ENCODE peak calls at places on chromosome X, in seven cellular contexts. X, Z, J, S, C, H and F are unnamed samples. For H3K4me1 and H3K9me3, the result is how much of the 10 kb centered on the place peaks cover.

GRCh38 chrX:22078117-22078516 is 46.0 kb downstream of the PHEX start:
- DNase-seq in C (no peak), H (no peak), Z (no peak), J (no peak), S (no peak), X (no peak), F (no peak)

GRCh38 chrX:101619336-101619735 is 1.5 kb upstream of the ARMCX6 start:
- DNase-seq in C (no peak), H (peak), J (peak), Z (peak), S (peak), X (no peak), F (no peak)

GRCh38 chrX:17007134-17007768 is 60.8 kb downstream of the REPS2 start:
- DNase-seq in Z (no peak), J (no peak), C (peak), X (no peak), S (peak), H (peak), F (no peak)

GRCh38 chrX:41512394-41512793 is 65.3 kb downstream of the NYX start:
- DNase-seq in H (no peak), Z (no peak), C (no peak), X (no peak), J (no peak), S (no peak), F (no peak)

GRCh38 chrX:52865328-52865980 is 2.4 kb downstream of the XAGE3 start:
- DNase-seq in H (no peak), X (no peak), C (no peak), Z (no peak), S (no peak), J (no peak), F (no peak)

GRCh38 chrX:150035531-150035930 is 97.2 kb upstream of the EOLA2 start:
- DNase-seq in C (peak), Z (no peak), J (no peak), H (no peak), S (no peak), X (no peak), F (no peak)

GRCh38 chrX:46407753-46408130 is 137.5 kb downstream of the ZNF674 start:
- DNase-seq in Z (peak), C (no peak), H (peak), S (no peak), X (no peak), J (no peak), F (no peak)

GRCh38 chrX:110853610-110854009 is 58.0 kb upstream of the CHRDL1 start:
- DNase-seq in X (no peak), S (peak), Z (peak), J (peak), C (peak), H (peak), F (no peak)

GRCh38 chrX:46165411-46165810 is 379.8 kb downstream of the ZNF674 start:
- DNase-seq in C (no peak), S (no peak), J (no peak), Z (peak), X (no peak), H (no peak), F (no peak)

GRCh38 chrX:70664726-70665125 is 220.1 kb downstream of the DLG3 start:
- DNase-seq in X (no peak), C (peak), Z (peak), H (peak), J (no peak), S (no peak), F (no peak)

GRCh38 chrX:10098235-10098819 is 58.4 kb upstream of the CLCN4 start:
- DNase-seq in J (no peak), Z (no peak), S (no peak), C (no peak), H (no peak), X (peak), F (no peak)

GRCh38 chrX:150212672-150213480 is 150.2 kb upstream of the MAMLD1 start:
- DNase-seq in Z (no peak), H (no peak), S (peak), C (no peak), J (peak), X (no peak), F (no peak)

GRCh38 chrX:32016195-32016594 is 944.4 kb upstream of the FTHL17 start:
- DNase-seq in X (no peak), S (no peak), J (no peak), Z (no peak), C (no peak), H (no peak), F (no peak)

GRCh38 chrX:77514177-77514576 is 67.0 kb downstream of the FGF16 start:
- DNase-seq in Z (no peak), J (no peak), C (no peak), X (no peak), S (no peak), H (no peak), F (no peak)

GRCh38 chrX:106987488-106987887 is 12.5 kb downstream of the MORC4 start:
- DNase-seq in C (no peak), Z (no peak), X (no peak), S (no peak), H (no peak), J (no peak), F (no peak)

GRCh38 chrX:152074163-152074562 is 64.2 kb downstream of the MAGEA10 start:
- DNase-seq in J (no peak), Z (peak), C (no peak), H (no peak), X (no peak), S (no peak), F (no peak)

GRCh38 chrX:34382416-34382815 is 250.3 kb upstream of the FAM47A start:
- DNase-seq in S (no peak), C (no peak), Z (peak), H (no peak), J (no peak), X (no peak), F (no peak)

GRCh38 chrX:41589634-41590270 is 99.0 kb upstream of the GPR34 start:
- DNase-seq in X (no peak), Z (peak), C (peak), J (no peak), H (peak), S (no peak), F (no peak)

GRCh38 chrX:111168314-111168713 is 72.3 kb downstream of the PAK3 start:
- DNase-seq in C (peak), Z (no peak), S (peak), J (no peak), X (no peak), H (peak), F (no peak)

GRCh38 chrX:118730500-118731247 is 3.3 kb downstream of the IL13RA1 start:
- DNase-seq in H (no peak), C (no peak), S (no peak), X (no peak), Z (peak), J (no peak), F (no peak)

GRCh38 chrX:133321441-133321840 is 93.8 kb downstream of the GPC4 start:
- DNase-seq in Z (peak), J (no peak), X (no peak), C (no peak), H (no peak), S (no peak), F (no peak)

GRCh38 chrX:16022580-16023170 is 100.7 kb upstream of the GRPR start:
- DNase-seq in S (no peak), J (no peak), H (peak), C (peak), X (no peak), Z (peak), F (no peak)

GRCh38 chrX:111376897-111377601 is 34.9 kb downstream of the DCX start:
- DNase-seq in C (no peak), J (no peak), S (peak), X (no peak), Z (no peak), H (no peak), F (no peak)

GRCh38 chrX:47217852-47218279 is 615 bp upstream of the CDK16 start:
- DNase-seq in Z (peak), J (peak), X (peak), C (peak), H (peak), S (peak), F (peak)

GRCh38 chrX:17635231-17635630 is 102.1 kb upstream of the SCML1 start:
- DNase-seq in C (peak), Z (peak), J (no peak), X (no peak), S (peak), H (peak), F (no peak)

GRCh38 chrX:125172531-125172930 is 147.1 kb upstream of the TEX13C start:
- DNase-seq in Z (no peak), S (no peak), H (no peak), X (no peak), C (no peak), J (no peak), F (no peak)

GRCh38 chrX:53171356-53171755 is 53.7 kb downstream of the KDM5C start:
- DNase-seq in C (no peak), H (no peak), J (no peak), Z (no peak), X (no peak), S (no peak), F (no peak)

GRCh38 chrX:33726281-33727160 is 405.6 kb downstream of the FAM47A start:
- DNase-seq in J (no peak), X (no peak), Z (no peak), S (peak), H (no peak), C (no peak), F (peak)

GRCh38 chrX:97898798-97899197 is 1015.1 kb downstream of the RPA4 start:
- DNase-seq in H (no peak), X (no peak), S (no peak), Z (peak), C (no peak), J (no peak), F (no peak)

GRCh38 chrX:91434351-91435168 is at the start of gene PABPC5:
- DNase-seq in J (peak), C (peak), H (peak), S (peak), X (no peak), Z (peak), F (peak)

GRCh38 chrX:53093748-53094583 is at the start of gene KANTR:
- DNase-seq in C (peak), Z (peak), H (peak), S (peak), X (peak), J (peak), F (peak)

GRCh38 chrX:78119521-78120227 is 15.6 kb downstream of the PGK1 start:
- DNase-seq in H (no peak), X (no peak), Z (no peak), J (no peak), S (no peak), C (peak), F (no peak)

GRCh38 chrX:150848914-150849365 is 49.5 kb downstream of the CD99L2 start:
- DNase-seq in X (no peak), Z (no peak), J (no peak), C (peak), H (no peak), S (no peak), F (peak)

GRCh38 chrX:1391370-1391706 is 575 bp downstream of the SLC25A6 start:
- DNase-seq in H (no peak), S (peak), X (no peak), Z (no peak), C (no peak), J (no peak), F (no peak)

GRCh38 chrX:101550825-101551767 is 749 bp downstream of the ARMCX1 start:
- DNase-seq in H (peak), X (no peak), C (no peak), S (peak), J (peak), Z (peak), F (peak)

GRCh38 chrX:104659037-104659744 is 93.2 kb downstream of the IL1RAPL2 start:
- DNase-seq in X (no peak), C (no peak), Z (peak), H (no peak), J (peak), S (no peak), F (no peak)

GRCh38 chrX:2242326-2242725 is 258.4 kb downstream of the DHRSX start:
- DNase-seq in S (peak), Z (no peak), J (no peak), X (no peak), H (no peak), C (no peak), F (no peak)

GRCh38 chrX:154015581-154016264 is 4.0 kb downstream of the IRAK1 start:
- DNase-seq in C (no peak), X (no peak), S (no peak), Z (no peak), J (no peak), H (no peak), F (no peak)

GRCh38 chrX:154016366-154017076 is 3.2 kb downstream of the IRAK1 start:
- DNase-seq in J (no peak), S (no peak), X (no peak), H (no peak), C (no peak), Z (no peak), F (no peak)

GRCh38 chrX:154013001-154013421 is 6.7 kb downstream of the IRAK1 start:
- DNase-seq in C (no peak), X (no peak), S (no peak), H (no peak), J (no peak), Z (no peak), F (no peak)

GRCh38 chrX:154013614-154014360 is 5.9 kb downstream of the IRAK1 start:
- DNase-seq in X (peak), H (peak), C (peak), J (no peak), Z (no peak), S (peak), F (peak)

DNA sequence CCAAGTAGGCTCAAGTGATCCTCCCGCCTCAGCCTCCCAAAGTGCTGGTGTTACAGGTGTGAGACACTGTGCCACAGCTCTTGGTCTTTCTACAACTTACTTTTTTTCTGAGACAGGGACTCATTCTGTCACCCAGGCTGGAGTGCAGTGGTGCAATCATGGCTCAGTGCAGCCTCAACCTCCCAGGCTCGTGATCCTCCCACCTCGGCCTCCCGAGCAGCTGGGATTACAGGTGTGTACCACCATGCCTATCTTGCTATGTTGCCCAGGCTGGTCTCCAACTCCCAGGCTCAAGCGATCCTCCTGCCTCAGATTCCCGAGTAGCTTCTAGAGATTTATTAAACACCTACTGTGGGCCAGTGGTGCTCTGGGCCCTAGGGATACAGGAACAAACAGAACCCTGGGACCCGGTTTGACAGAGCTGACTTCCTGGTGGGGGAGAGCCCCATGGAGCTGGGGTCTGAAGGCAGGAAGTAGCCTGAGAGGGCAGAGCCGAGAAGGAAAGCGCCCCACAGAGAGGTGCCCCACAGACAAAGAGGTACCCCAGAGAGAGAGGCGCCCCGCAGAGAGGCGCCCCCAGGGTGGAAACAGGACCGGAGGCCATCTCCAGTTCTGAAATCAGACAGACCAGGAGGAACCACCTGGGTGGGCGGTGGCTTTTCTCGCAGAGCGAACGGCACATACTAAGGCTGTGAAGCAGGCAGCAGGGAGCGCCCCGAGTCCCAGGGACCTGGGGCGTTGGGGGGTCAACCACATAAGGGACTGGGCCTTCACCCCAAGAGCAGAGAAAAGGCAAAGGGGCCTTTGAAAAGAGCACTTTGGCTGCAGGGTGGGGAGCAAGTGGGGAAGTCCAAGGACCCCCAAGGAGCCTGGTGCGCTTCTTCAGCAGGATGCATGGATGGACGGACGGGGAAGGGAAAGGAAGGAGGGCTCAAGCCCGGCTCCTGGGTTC is 5.0 kb downstream of the IRAK1 start:
- DNase-seq in H (peak), Z (no peak), X (no peak), C (no peak), J (no peak), S (no peak), F (no peak)
- H3K4me1 ChIP-seq in H (under half), Z (under half), X (under half), C (under half), J (under half), S (under half), F (under half)

GRCh38 chrX:40154853-40155616 is 57.3 kb upstream of the BCOR start:
- DNase-seq in X (no peak), C (peak), H (peak), Z (no peak), J (peak), S (peak), F (peak)

GRCh38 chrX:40156472-40157227 is 58.9 kb upstream of the BCOR start:
- DNase-seq in Z (no peak), J (no peak), S (peak), H (no peak), C (no peak), X (no peak), F (no peak)

GRCh38 chrX:40155617-40156471 is 58.1 kb upstream of the BCOR start:
- DNase-seq in X (no peak), Z (no peak), C (peak), J (no peak), S (peak), H (peak), F (no peak)

GRCh38 chrX:40158036-40158706 is 60.4 kb upstream of the BCOR start:
- DNase-seq in C (peak), X (no peak), J (no peak), Z (no peak), H (peak), S (peak), F (peak)

DNA sequence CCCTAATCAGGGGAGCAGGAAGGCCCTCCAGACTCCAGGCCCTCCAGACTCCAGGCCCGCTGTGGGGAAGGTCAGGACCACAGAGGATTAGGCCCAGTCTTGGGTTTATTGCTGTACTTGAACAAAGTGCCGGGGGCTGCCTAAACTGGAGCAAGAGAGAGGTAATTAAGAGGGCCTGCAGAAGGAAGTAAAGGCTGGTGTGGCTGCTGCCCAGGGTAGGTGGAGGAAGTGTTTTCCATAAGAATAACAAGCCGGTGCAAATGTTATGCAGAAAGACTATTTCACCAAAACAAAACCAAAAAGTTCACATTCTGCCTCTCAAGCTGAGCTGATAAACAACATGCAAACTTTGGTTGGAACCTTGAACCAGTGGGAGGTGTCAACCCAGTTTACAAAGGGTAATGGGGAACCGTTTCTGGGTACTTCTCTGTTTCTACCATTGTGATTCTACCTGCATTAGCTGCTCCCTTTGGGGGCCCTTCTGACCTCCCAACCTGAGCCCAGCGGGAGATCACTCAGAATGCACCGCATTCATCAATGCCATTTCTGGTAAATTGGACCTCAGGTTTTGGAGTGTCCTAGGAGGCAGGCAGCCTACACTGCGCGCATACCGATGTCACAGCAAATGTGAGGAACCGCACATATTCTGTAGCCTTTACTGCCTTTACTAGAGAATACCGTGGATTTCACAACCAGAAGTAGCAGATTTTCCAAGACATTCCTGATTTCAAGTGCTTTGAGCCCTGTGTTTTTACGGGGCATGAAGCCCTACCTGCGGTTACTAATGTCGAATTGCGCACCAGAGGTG is 59.7 kb upstream of the BCOR start:
- DNase-seq in X (no peak), H (no peak), Z (no peak), C (no peak), S (peak), J (no peak), F (no peak)
- H3K4me3 ChIP-seq in X (no peak), H (peak), Z (peak), C (peak), S (peak), J (peak), F (peak)

DNA sequence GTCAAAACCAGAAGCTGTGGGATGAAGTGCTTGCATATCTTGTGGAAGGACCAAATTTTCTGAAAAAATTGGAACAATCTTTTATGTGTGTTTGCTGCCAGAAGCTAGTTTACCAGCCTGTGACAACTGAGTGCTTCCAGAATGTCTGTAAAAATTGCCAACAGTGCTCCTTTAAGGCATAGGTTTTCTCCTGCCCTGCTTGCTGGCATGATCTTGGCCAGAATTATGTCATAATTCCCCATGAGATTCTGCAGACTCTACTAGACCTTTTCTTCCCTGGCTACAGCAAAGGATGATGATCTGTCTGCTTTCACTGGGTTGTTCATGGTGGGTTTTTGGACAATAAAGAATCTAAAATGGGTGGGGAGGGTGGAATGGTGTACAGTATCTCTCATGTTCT is 196.3 kb upstream of the ZCCHC13 start:
- DNase-seq in Z (no peak), H (no peak), X (no peak), C (no peak), J (no peak), S (no peak), F (no peak)
- H3K9me3 ChIP-seq in Z (under half), H (under half), X (under half), C (under half), J (under half), S (under half), F (under half)

GRCh38 chrX:146385529-146385928 is 424.0 kb upstream of the CXorf51B start:
- DNase-seq in X (no peak), Z (no peak), J (no peak), H (no peak), S (no peak), C (no peak), F (no peak)
- H3K4me1 ChIP-seq in X (under half), Z (under half), J (under half), H (under half), S (under half), C (under half), F (under half)

DNA sequence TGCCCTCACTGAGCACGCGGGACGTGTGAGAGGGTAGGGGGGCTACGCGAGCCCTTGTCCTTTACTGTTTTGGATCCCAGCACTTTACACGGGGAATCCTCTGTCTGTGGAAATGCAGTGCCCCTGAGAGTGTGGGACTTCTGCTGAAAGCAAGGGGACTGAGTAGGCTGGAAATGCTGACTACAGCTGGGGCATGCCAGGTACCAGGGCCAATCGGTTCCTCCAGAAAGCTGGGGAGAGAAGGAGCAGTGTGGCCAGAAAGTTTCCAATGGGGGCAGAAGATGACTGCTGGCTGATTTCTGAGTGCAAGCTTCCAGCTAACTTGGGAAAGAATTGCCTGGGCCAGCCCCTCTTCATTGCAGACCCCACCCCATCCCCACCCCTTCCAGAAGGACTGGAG is 1.5 kb downstream of the NHSL2 start:
- DNase-seq in Z (no peak), C (no peak), H (no peak), X (no peak), S (peak), J (no peak), F (no peak)
- H3K4me3 ChIP-seq in Z (peak), C (peak), H (no peak), X (no peak), S (peak), J (peak), F (peak)

GRCh38 chrX:123310112-123310511 is 126.0 kb downstream of the GRIA3 start:
- DNase-seq in C (no peak), H (no peak), S (no peak), J (no peak), X (no peak), Z (no peak), F (no peak)
- H3K9me3 ChIP-seq in C (under half), H (under half), S (under half), J (under half), X (under half), Z (under half), F (under half)